ENCODE peak calls at places on chromosome 13, in seven cellular contexts. One of them, this sample, is unnamed. For H3K36me3, the result is how much of the 10 kb centered on the place peaks cover.

GRCh38 chr13:29858231-29858630 is 7.8 kb upstream of the UBL3 start:
- ATAC-seq in K562: no peak
- ATAC-seq in HepG2: no peak
- ATAC-seq in psoas muscle: no peak
- ATAC-seq in HCT116: no peak
- ATAC-seq in lower lobe of right lung: no peak
- ATAC-seq in heart right ventricle: no peak
- ATAC-seq in this sample: no peak

GRCh38 chr13:69565334-69565733 is 542.3 kb upstream of the ATXN8OS start:
- ATAC-seq in K562: peak
- ATAC-seq in HepG2: peak
- ATAC-seq in psoas muscle: no peak
- ATAC-seq in HCT116: peak
- ATAC-seq in lower lobe of right lung: no peak
- ATAC-seq in heart right ventricle: no peak
- ATAC-seq in this sample: no peak

GRCh38 chr13:80040977-80041310 is 300.0 kb downstream of the SPRY2 start:
- ATAC-seq in K562: no peak
- ATAC-seq in HepG2: no peak
- ATAC-seq in psoas muscle: peak
- ATAC-seq in HCT116: no peak
- ATAC-seq in lower lobe of right lung: peak
- ATAC-seq in heart right ventricle: no peak
- ATAC-seq in this sample: peak

GRCh38 chr13:111599791-111600190 is 279.3 kb downstream of the TEX29 start:
- ATAC-seq in K562: no peak
- ATAC-seq in HepG2: no peak
- ATAC-seq in psoas muscle: no peak
- ATAC-seq in HCT116: no peak
- ATAC-seq in lower lobe of right lung: no peak
- ATAC-seq in heart right ventricle: no peak
- ATAC-seq in this sample: no peak

GRCh38 chr13:39586142-39586541 is 16.9 kb downstream of the LHFPL6 start:
- ATAC-seq in K562: no peak
- ATAC-seq in HepG2: no peak
- ATAC-seq in psoas muscle: no peak
- ATAC-seq in HCT116: no peak
- ATAC-seq in lower lobe of right lung: no peak
- ATAC-seq in heart right ventricle: no peak
- ATAC-seq in this sample: no peak

GRCh38 chr13:49821216-49821820 is 28.8 kb upstream of the KPNA3 start:
- ATAC-seq in K562: peak
- ATAC-seq in HepG2: no peak
- ATAC-seq in psoas muscle: no peak
- ATAC-seq in HCT116: peak
- ATAC-seq in lower lobe of right lung: no peak
- ATAC-seq in heart right ventricle: no peak
- ATAC-seq in this sample: no peak

GRCh38 chr13:43676320-43676719 is 110.5 kb downstream of the ENOX1 start:
- ATAC-seq in K562: no peak
- ATAC-seq in HepG2: no peak
- ATAC-seq in psoas muscle: no peak
- ATAC-seq in HCT116: no peak
- ATAC-seq in lower lobe of right lung: no peak
- ATAC-seq in heart right ventricle: no peak
- ATAC-seq in this sample: no peak

GRCh38 chr13:84393981-84394625 is 511.8 kb upstream of the SLITRK1 start:
- ATAC-seq in K562: no peak
- ATAC-seq in HepG2: no peak
- ATAC-seq in psoas muscle: no peak
- ATAC-seq in HCT116: no peak
- ATAC-seq in lower lobe of right lung: no peak
- ATAC-seq in heart right ventricle: no peak
- ATAC-seq in this sample: no peak

GRCh38 chr13:40665061-40665753 is 1.2 kb downstream of the FOXO1 start:
- ATAC-seq in K562: peak
- ATAC-seq in HepG2: peak
- ATAC-seq in psoas muscle: peak
- ATAC-seq in HCT116: peak
- ATAC-seq in lower lobe of right lung: peak
- ATAC-seq in heart right ventricle: no peak
- ATAC-seq in this sample: peak

GRCh38 chr13:68358218-68358817 is 1128.2 kb upstream of the PCDH9 start:
- ATAC-seq in K562: no peak
- ATAC-seq in HepG2: no peak
- ATAC-seq in psoas muscle: no peak
- ATAC-seq in HCT116: no peak
- ATAC-seq in lower lobe of right lung: no peak
- ATAC-seq in heart right ventricle: no peak
- ATAC-seq in this sample: no peak

GRCh38 chr13:110421696-110422395 is 114.8 kb downstream of the COL4A2 start:
- ATAC-seq in K562: no peak
- ATAC-seq in HepG2: no peak
- ATAC-seq in psoas muscle: no peak
- ATAC-seq in HCT116: no peak
- ATAC-seq in lower lobe of right lung: no peak
- ATAC-seq in heart right ventricle: no peak
- ATAC-seq in this sample: no peak
- H3K36me3 ChIP-seq in K562: under half
- H3K36me3 ChIP-seq in HepG2: under half
- H3K36me3 ChIP-seq in psoas muscle: under half
- H3K36me3 ChIP-seq in HCT116: under half
- H3K36me3 ChIP-seq in lower lobe of right lung: under half
- H3K36me3 ChIP-seq in heart right ventricle: under half
- H3K36me3 ChIP-seq in this sample: under half

DNA sequence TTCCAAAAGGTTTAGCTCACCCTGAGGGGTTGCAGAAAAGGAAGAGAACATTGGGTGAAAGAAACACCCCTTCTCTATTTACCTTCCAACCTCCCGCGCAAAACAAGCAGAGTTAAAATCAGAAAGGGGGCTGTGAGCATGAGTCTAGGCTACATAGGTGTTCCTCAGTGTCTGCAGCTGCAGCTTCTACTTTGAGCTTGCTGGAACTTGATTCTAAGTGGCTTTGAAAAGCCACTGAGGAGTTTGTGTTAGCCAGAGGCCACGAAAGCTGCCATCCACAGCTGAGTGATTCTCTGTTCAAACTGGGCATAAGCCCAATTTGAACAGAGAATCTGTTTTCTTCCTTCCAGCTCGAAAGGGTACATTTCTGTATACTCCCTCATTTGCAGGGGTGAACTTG is 343.9 kb downstream of the PCDH9 start:
- ATAC-seq in K562: no peak
- ATAC-seq in HepG2: no peak
- ATAC-seq in psoas muscle: no peak
- ATAC-seq in HCT116: no peak
- ATAC-seq in lower lobe of right lung: no peak
- ATAC-seq in heart right ventricle: no peak
- ATAC-seq in this sample: peak
- H3K27ac ChIP-seq in K562: no peak
- H3K27ac ChIP-seq in HepG2: no peak
- H3K27ac ChIP-seq in psoas muscle: no peak
- H3K27ac ChIP-seq in HCT116: no peak
- H3K27ac ChIP-seq in lower lobe of right lung: no peak
- H3K27ac ChIP-seq in heart right ventricle: no peak
- H3K27ac ChIP-seq in this sample: no peak

DNA sequence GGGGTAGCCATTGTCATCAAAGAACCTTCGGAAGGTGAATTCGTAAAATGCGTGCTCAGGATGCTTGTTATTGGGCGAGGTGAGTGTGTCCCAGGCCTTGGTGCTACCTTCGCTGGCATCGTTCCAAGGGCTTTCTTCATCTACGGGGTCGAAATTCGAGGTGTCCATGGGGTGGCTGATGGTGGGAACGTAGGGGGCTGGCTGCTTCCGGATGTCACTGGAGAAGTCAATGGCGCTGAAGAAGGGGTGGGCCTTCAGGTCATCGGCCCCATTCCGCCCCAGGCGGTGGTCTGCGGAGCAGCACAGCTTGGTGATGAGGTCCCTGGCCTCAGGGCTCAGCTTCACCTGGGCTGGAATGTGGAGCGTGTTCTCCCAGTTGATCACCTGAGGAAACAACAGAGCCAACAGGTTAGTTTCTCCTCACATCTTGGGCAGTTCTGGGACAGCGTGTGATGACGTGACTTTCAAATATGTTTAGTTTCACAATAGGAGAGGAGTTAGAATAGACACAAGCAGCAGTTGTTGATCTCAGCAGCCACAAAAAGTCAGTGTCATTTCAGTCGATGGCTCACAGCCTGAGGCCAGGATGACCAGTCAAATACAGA is 72.5 kb upstream of the XPO4 start:
- ATAC-seq in K562: no peak
- ATAC-seq in HepG2: no peak
- ATAC-seq in psoas muscle: peak
- ATAC-seq in HCT116: no peak
- ATAC-seq in lower lobe of right lung: no peak
- ATAC-seq in heart right ventricle: no peak
- ATAC-seq in this sample: no peak
- H3K36me3 ChIP-seq in K562: under half
- H3K36me3 ChIP-seq in HepG2: under half
- H3K36me3 ChIP-seq in psoas muscle: half or more
- H3K36me3 ChIP-seq in HCT116: under half
- H3K36me3 ChIP-seq in lower lobe of right lung: half or more
- H3K36me3 ChIP-seq in heart right ventricle: half or more
- H3K36me3 ChIP-seq in this sample: under half

DNA sequence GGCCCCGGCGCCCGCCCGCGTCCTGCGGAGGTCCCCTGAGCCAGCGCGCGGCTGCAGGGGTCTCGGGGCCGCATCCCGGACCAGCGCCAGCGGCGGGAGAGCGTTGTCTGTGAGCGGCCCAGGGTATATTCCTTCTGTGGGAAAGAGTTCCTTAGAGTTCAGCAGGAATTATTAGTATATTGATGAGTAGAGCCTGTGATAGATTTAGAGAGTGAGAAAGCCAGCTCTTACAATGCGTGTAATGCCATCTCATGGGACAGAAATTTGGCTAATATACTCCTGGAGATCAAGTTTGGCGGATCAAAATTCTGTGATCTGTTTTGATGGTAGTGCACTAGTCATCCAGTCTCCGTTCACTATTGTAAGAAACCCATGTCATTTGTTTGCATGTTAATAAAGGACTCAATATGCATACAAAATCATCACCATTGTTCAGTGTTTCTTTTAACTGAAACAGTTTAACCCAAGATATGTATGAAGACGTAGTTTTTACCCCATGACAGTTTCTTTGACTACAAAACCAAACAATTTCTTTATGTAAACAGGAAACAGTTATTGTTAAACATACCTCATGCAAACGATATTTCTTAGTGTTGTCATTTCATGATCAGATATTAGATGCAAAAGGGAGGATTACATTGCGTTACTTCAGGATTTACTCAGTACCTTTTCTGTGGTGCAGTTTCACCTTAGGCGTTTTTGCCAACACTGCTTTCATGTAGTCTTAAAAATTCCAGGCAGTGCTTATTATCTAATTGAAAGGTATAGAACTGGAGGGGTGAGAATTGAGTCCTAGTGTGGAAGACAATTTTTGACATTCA is 9.9 kb downstream of the TNFRSF19 start:
- ATAC-seq in K562: no peak
- ATAC-seq in HepG2: no peak
- ATAC-seq in psoas muscle: no peak
- ATAC-seq in HCT116: no peak
- ATAC-seq in lower lobe of right lung: no peak
- ATAC-seq in heart right ventricle: no peak
- ATAC-seq in this sample: no peak
- H3K27ac ChIP-seq in K562: no peak
- H3K27ac ChIP-seq in HepG2: peak
- H3K27ac ChIP-seq in psoas muscle: no peak
- H3K27ac ChIP-seq in HCT116: no peak
- H3K27ac ChIP-seq in lower lobe of right lung: peak
- H3K27ac ChIP-seq in heart right ventricle: peak
- H3K27ac ChIP-seq in this sample: no peak

DNA sequence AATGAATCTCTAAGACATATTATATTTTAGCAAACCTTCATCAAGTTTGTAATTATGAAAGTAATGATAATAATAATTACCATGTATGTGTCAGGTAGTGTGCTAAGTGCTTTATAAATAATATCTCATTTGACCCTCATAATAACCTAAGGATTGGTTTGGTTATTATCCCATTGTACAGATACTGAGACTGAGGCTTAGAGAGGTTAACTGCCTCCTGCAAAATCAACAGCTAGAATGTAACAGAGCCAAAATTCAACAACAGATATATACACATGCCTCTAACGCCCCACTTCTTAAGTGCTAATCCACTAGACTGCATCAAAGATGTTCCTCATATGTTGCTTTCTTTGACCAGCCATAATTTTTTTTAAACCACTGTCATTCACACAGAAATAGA is 140.8 kb downstream of the ZAR1L start:
- ATAC-seq in K562: no peak
- ATAC-seq in HepG2: no peak
- ATAC-seq in psoas muscle: no peak
- ATAC-seq in HCT116: no peak
- ATAC-seq in lower lobe of right lung: no peak
- ATAC-seq in heart right ventricle: no peak
- ATAC-seq in this sample: no peak
- H3K36me3 ChIP-seq in K562: under half
- H3K36me3 ChIP-seq in HepG2: under half
- H3K36me3 ChIP-seq in psoas muscle: half or more
- H3K36me3 ChIP-seq in HCT116: under half
- H3K36me3 ChIP-seq in lower lobe of right lung: under half
- H3K36me3 ChIP-seq in heart right ventricle: half or more
- H3K36me3 ChIP-seq in this sample: under half